ENCODE peak calls at places on chromosome 2, in six cellular contexts. V is activated naive CD8-positive, alpha-beta T cell treated with anti-CD3 and anti-CD28 coated beads, Interleukin-2, amount 50 U/mL, for 24 hours; U is activated CD8-positive, alpha-beta memory T cell treated with anti-CD3 and anti-CD28 coated beads for 48 hours; R is NB4; O is AG09319; Q is NCI-H1694 treated with DMSO at 0.1 percent for 48 hours. M is an unnamed sample.

GRCh38 chr2:101714098-101714497 is 16.6 kb downstream of the MAP4K4 start:
- DNase-seq in V (no peak), U (no peak), R (peak; percentile 54), O (no peak), Q (no peak), M (no peak)

GRCh38 chr2:25228848-25229674 is 60.7 kb upstream of the POMC start:
- DNase-seq in V (no peak), U (no peak), R (peak; percentile 71), O (peak; percentile 48), Q (peak; percentile 74), M (no peak)

GRCh38 chr2:232568161-232568560 is 17.7 kb downstream of the EIF4E2 start:
- DNase-seq in V (no peak), U (no peak), R (peak; percentile 29), O (peak; percentile 84), Q (no peak), M (no peak)

GRCh38 chr2:180130403-180130802 is 123.3 kb upstream of the CWC22 start:
- DNase-seq in V (no peak), U (no peak), R (no peak), O (no peak), Q (no peak), M (no peak)

GRCh38 chr2:201999289-201999688 is 34.4 kb upstream of the FZD7 start:
- DNase-seq in V (no peak), U (no peak), R (no peak), O (no peak), Q (no peak), M (no peak)

GRCh38 chr2:70534183-70534836 is 19.3 kb downstream of the TGFA start:
- DNase-seq in V (no peak), U (no peak), R (no peak), O (no peak), Q (no peak), M (no peak)

GRCh38 chr2:88711331-88711730 is 19.9 kb downstream of the RPIA start:
- DNase-seq in V (no peak), U (no peak), R (no peak), O (no peak), Q (no peak), M (no peak)

GRCh38 chr2:206832886-206833285 is 67.5 kb downstream of the FASTKD2 start:
- DNase-seq in V (no peak), U (no peak), R (peak; percentile 59), O (no peak), Q (no peak), M (no peak)

GRCh38 chr2:238117199-238118154 is 17.3 kb downstream of the ESPNL start:
- DNase-seq in V (no peak), U (no peak), R (no peak), O (no peak), Q (no peak), M (no peak)

GRCh38 chr2:46779447-46779941 is 136.1 kb downstream of the MCFD2 start:
- DNase-seq in V (no peak), U (no peak), R (no peak), O (no peak), Q (no peak), M (no peak)

GRCh38 chr2:98459776-98460175 is 15.1 kb downstream of the INPP4A start:
- DNase-seq in V (no peak), U (no peak), R (peak; percentile 64), O (no peak), Q (no peak), M (no peak)

GRCh38 chr2:74511104-74511989 is 2.9 kb upstream of the TLX2 start:
- DNase-seq in V (no peak), U (no peak), R (no peak), O (no peak), Q (no peak), M (no peak)

GRCh38 chr2:42974303-42974696 is 181.9 kb upstream of the HAAO start:
- DNase-seq in V (no peak), U (no peak), R (no peak), O (no peak), Q (no peak), M (no peak)

GRCh38 chr2:109442715-109443319 is 170.9 kb downstream of the SEPTIN10 start:
- DNase-seq in V (no peak), U (no peak), R (no peak), O (no peak), Q (no peak), M (no peak)

GRCh38 chr2:29628882-29629281 is 292.5 kb downstream of the ALK start:
- DNase-seq in V (no peak), U (no peak), R (no peak), O (no peak), Q (no peak), M (no peak)

GRCh38 chr2:241849616-241850543 is 8.8 kb downstream of the PDCD1 start:
- DNase-seq in V (no peak), U (no peak), R (no peak), O (no peak), Q (no peak), M (no peak)

GRCh38 chr2:234705108-234705507 is 208.2 kb upstream of the ARL4C start:
- DNase-seq in V (peak; percentile 23), U (no peak), R (no peak), O (no peak), Q (no peak), M (no peak)

GRCh38 chr2:128640166-128640846 is 321.6 kb upstream of the HS6ST1 start:
- DNase-seq in V (no peak), U (no peak), R (no peak), O (no peak), Q (no peak), M (no peak)

GRCh38 chr2:122218596-122218995 is 463.1 kb downstream of the TSN start:
- DNase-seq in V (no peak), U (no peak), R (no peak), O (no peak), Q (peak; percentile 25), M (no peak)

GRCh38 chr2:64063924-64064331 is 44.7 kb upstream of the VPS54 start:
- DNase-seq in V (no peak), U (no peak), R (no peak), O (no peak), Q (no peak), M (no peak)

GRCh38 chr2:166365803-166366420 is 9.8 kb downstream of the SCN9A start:
- DNase-seq in V (no peak), U (no peak), R (no peak), O (no peak), Q (no peak), M (no peak)

GRCh38 chr2:225337183-225337582 is 62.3 kb upstream of the NYAP2 start:
- DNase-seq in V (no peak), U (no peak), R (no peak), O (no peak), Q (no peak), M (no peak)